ENCODE peak calls at places on chromosomes 11 and 22, in five cellular contexts. E is GM04503, R is astrocyte of the cerebellum, Y is RWPE1, C is Daoy. D is an unnamed sample.

GRCh38 chr22:47422736-47423135 is 660.3 kb downstream of the TBC1D22A start:
- DNase-seq in E (no peak), R (no peak), Y (no peak), C (no peak), D (no peak)

GRCh38 chr11:68470304-68470811 is 9.8 kb downstream of the PPP6R3 start:
- DNase-seq in E (no peak), R (no peak), Y (no peak), C (no peak), D (no peak)

GRCh38 chr11:66017354-66017753 is 5.5 kb downstream of the CST6 start:
- DNase-seq in E (no peak), R (no peak), Y (no peak), C (no peak), D (no peak)

GRCh38 chr11:1303196-1303821 is 6.1 kb downstream of the TOLLIP start:
- DNase-seq in E (no peak), R (no peak), Y (peak), C (peak), D (no peak)

GRCh38 chr22:30238136-30238535 is 8.4 kb downstream of the LIF start:
- DNase-seq in E (no peak), R (no peak), Y (no peak), C (peak), D (no peak)

GRCh38 chr11:8732748-8733241 is 50.2 kb downstream of the RPL27A start:
- DNase-seq in E (peak), R (peak), Y (no peak), C (peak), D (no peak)

GRCh38 chr22:33328789-33329296 is 270.7 kb upstream of the SYN3 start:
- DNase-seq in E (no peak), R (peak), Y (no peak), C (peak), D (no peak)

GRCh38 chr11:134418119-134418840 is 6.2 kb upstream of the B3GAT1 start:
- DNase-seq in E (no peak), R (no peak), Y (no peak), C (peak), D (no peak)

GRCh38 chr11:95768521-95768920 is 21.1 kb downstream of the FAM76B start:
- DNase-seq in E (no peak), R (no peak), Y (no peak), C (no peak), D (no peak)

GRCh38 chr22:44286673-44287072 is 26.1 kb downstream of the SHISAL1 start:
- DNase-seq in E (no peak), R (no peak), Y (no peak), C (peak), D (no peak)

GRCh38 chr22:21937041-21937820 is 15.4 kb downstream of the PPM1F start:
- DNase-seq in E (no peak), R (no peak), Y (no peak), C (no peak), D (no peak)

D was measured in CD4-positive, alpha-beta T cell.